ENCODE peak calls at places on chromosomes 2 and 18, in nine cellular contexts. A is brain microvascular endothelial cell, M is pancreas, T is IMR-90, H is tibial nerve, P is adrenal gland, D is lower leg skin, Q is psoas muscle, L is fibroblast of pulmonary artery. V is an unnamed sample.

GRCh38 chr18:75218524-75218923 is 7.9 kb downstream of the TSHZ1 start:
- DNase-seq in A (no peak), M (no peak), D (no peak), L (no peak), H (no peak), P (no peak), Q (no peak), T (no peak), V (no peak)

GRCh38 chr2:182980115-182980514 is 58.1 kb downstream of the NCKAP1 start:
- DNase-seq in T (peak), P (no peak), L (peak), A (no peak), M (no peak), H (no peak), D (no peak), Q (no peak), V (peak)

GRCh38 chr18:63604791-63605567 is 17.8 kb downstream of the SERPINB13 start:
- DNase-seq in D (no peak), L (no peak), H (no peak), Q (no peak), A (no peak), M (no peak), T (peak), P (no peak), V (no peak)

GRCh38 chr2:196967126-196967525 is 40.6 kb upstream of the PGAP1 start:
- DNase-seq in H (no peak), T (peak), P (no peak), Q (no peak), L (peak), A (peak), D (no peak), M (no peak), V (peak)

GRCh38 chr2:209988010-209988409 is 14.4 kb upstream of the RPE start:
- DNase-seq in H (no peak), A (no peak), P (no peak), M (no peak), T (no peak), D (no peak), L (no peak), Q (no peak), V (no peak)

GRCh38 chr18:24427484-24427883 is 1.0 kb downstream of the IMPACT start:
- DNase-seq in M (no peak), T (peak), P (no peak), Q (no peak), H (no peak), D (no peak), L (peak), A (peak), V (peak)

GRCh38 chr2:64414736-64415435 is 39.1 kb upstream of the LGALSL start:
- DNase-seq in L (no peak), P (no peak), A (no peak), D (no peak), M (no peak), H (no peak), T (no peak), Q (no peak), V (no peak)

GRCh38 chr2:189402932-189403331 is 38.3 kb upstream of the WDR75 start:
- DNase-seq in M (no peak), A (peak), H (no peak), D (no peak), P (no peak), T (peak), Q (no peak), L (no peak), V (no peak)

GRCh38 chr18:68414407-68414806 is 300.5 kb downstream of the TMX3 start:
- DNase-seq in D (no peak), H (no peak), Q (no peak), P (no peak), M (no peak), A (no peak), L (no peak), T (no peak), V (no peak)

GRCh38 chr18:61738488-61738887 is 154.3 kb downstream of the RNF152 start:
- DNase-seq in L (peak), A (peak), Q (no peak), H (peak), D (peak), T (peak), M (no peak), P (no peak), V (peak)

GRCh38 chr2:188114014-188114413 is 177.7 kb upstream of the GULP1 start:
- DNase-seq in T (peak), M (no peak), L (peak), H (no peak), D (no peak), A (peak), P (no peak), Q (no peak), V (peak)

GRCh38 chr2:190701586-190701985 is 52.7 kb downstream of the NAB1 start:
- DNase-seq in Q (no peak), T (no peak), P (no peak), H (no peak), A (no peak), L (no peak), M (no peak), D (no peak), V (no peak)

GRCh38 chr2:220365023-220365422 is 737.6 kb downstream of the SLC4A3 start:
- DNase-seq in T (peak), L (peak), P (no peak), Q (no peak), M (no peak), A (peak), D (no peak), H (no peak), V (peak)

GRCh38 chr2:238950551-238950950 is 102.7 kb downstream of the TWIST2 start:
- DNase-seq in M (no peak), T (no peak), L (no peak), P (peak), Q (no peak), D (no peak), A (no peak), H (peak), V (no peak)

GRCh38 chr2:108637304-108637669 is 82.0 kb upstream of the RANBP2 start:
- DNase-seq in Q (peak), A (peak), T (peak), H (peak), M (no peak), D (peak), P (peak), L (peak), V (peak)

GRCh38 chr2:112916145-112916571 is 5.2 kb downstream of the IL37 start:
- DNase-seq in M (no peak), Q (no peak), D (no peak), P (no peak), H (no peak), L (no peak), A (no peak), T (no peak), V (no peak)

GRCh38 chr2:147679664-147680502 is 164.9 kb upstream of the ACVR2A start:
- DNase-seq in M (no peak), T (peak), Q (no peak), H (no peak), L (no peak), P (no peak), A (no peak), D (no peak), V (no peak)

GRCh38 chr2:149364839-149365238 is 34.5 kb downstream of the LYPD6 start:
- DNase-seq in M (no peak), H (no peak), L (no peak), A (no peak), P (no peak), T (no peak), D (no peak), Q (no peak), V (no peak)

GRCh38 chr2:213932-214693 is 49.7 kb downstream of the SH3YL1 start:
- DNase-seq in H (no peak), Q (no peak), L (no peak), T (no peak), A (no peak), D (no peak), P (no peak), M (peak), V (no peak)

GRCh38 chr2:2331905-2332280 is 818 bp upstream of the MYT1L start:
- DNase-seq in L (no peak), T (no peak), D (no peak), A (no peak), P (no peak), H (no peak), Q (no peak), M (no peak), V (no peak)

GRCh38 chr2:96353032-96353561 is 17.5 kb downstream of the NCAPH start:
- DNase-seq in P (no peak), D (peak), A (peak), H (no peak), Q (peak), T (no peak), L (no peak), M (no peak), V (no peak)

GRCh38 chr2:38384344-38384743 is 7.3 kb upstream of the ATL2 start:
- DNase-seq in M (no peak), A (no peak), Q (no peak), P (no peak), T (no peak), H (no peak), L (no peak), D (no peak), V (peak)

GRCh38 chr2:156005999-156006712 is 326.4 kb downstream of the NR4A2 start:
- DNase-seq in L (no peak), P (no peak), H (no peak), M (peak), D (no peak), A (peak), Q (peak), T (no peak), V (no peak)

GRCh38 chr2:147549054-147549453 is 295.8 kb upstream of the ACVR2A start:
- DNase-seq in H (no peak), Q (no peak), T (no peak), L (no peak), P (no peak), M (no peak), A (no peak), D (no peak), V (no peak)

GRCh38 chr2:216911886-216912285 is 52.0 kb upstream of the TNP1 start:
- DNase-seq in A (no peak), T (peak), L (no peak), P (no peak), H (no peak), Q (no peak), M (no peak), D (no peak), V (no peak)

GRCh38 chr2:6384341-6384740 is 481.4 kb downstream of the CMPK2 start:
- DNase-seq in T (no peak), A (no peak), P (no peak), H (no peak), Q (no peak), L (no peak), M (no peak), D (no peak), V (no peak)

GRCh38 chr2:123811846-123812245 is 213.2 kb upstream of the CNTNAP5 start:
- DNase-seq in P (no peak), H (no peak), M (no peak), D (no peak), L (no peak), A (no peak), T (no peak), Q (no peak), V (no peak)

GRCh38 chr2:123808243-123808642 is 216.8 kb upstream of the CNTNAP5 start:
- DNase-seq in T (no peak), L (no peak), D (no peak), P (no peak), M (no peak), A (no peak), H (no peak), Q (no peak), V (no peak)
- TF ChIP-seq CTCF in T (no peak), L (no peak), D (no peak), P (no peak), M (no peak), A (no peak), H (no peak), Q (no peak), V (no peak)

GRCh38 chr2:218985021-218985324 is at the start of gene FEV:
- DNase-seq in H (no peak), M (peak), P (no peak), D (no peak), A (no peak), L (no peak), Q (no peak), T (no peak), V (no peak)
- H3K4me3 ChIP-seq in H (no peak), M (no peak), P (no peak), D (no peak), A (no peak), L (no peak), Q (peak), T (no peak), V (no peak)

GRCh38 chr2:95329891-95330822 is 33.0 kb downstream of the KCNIP3 start:
- DNase-seq in Q (no peak), L (no peak), T (no peak), A (no peak), M (peak), H (no peak), D (no peak), P (no peak), V (no peak)
- TF ChIP-seq CTCF in Q (no peak), L (no peak), T (no peak), A (peak), M (no peak), H (no peak), D (no peak), P (no peak), V (no peak)

GRCh38 chr2:235665656-235666239 is 171.9 kb downstream of the AGAP1 start:
- DNase-seq in A (no peak), T (peak), L (no peak), D (no peak), Q (no peak), P (peak), H (no peak), M (no peak), V (no peak)
- H3K4me3 ChIP-seq in A (no peak), T (no peak), L (peak), D (no peak), Q (peak), P (no peak), H (no peak), M (no peak), V (peak)

GRCh38 chr2:240778426-240778825 is 41.6 kb downstream of the KIF1A start:
- DNase-seq in H (no peak), L (no peak), P (no peak), M (peak), D (no peak), T (no peak), A (no peak), Q (no peak), V (no peak)
- TF ChIP-seq CTCF in H (no peak), L (no peak), P (no peak), M (no peak), D (no peak), T (no peak), A (no peak), Q (no peak), V (no peak)

GRCh38 chr2:159015823-159016222 is 47.4 kb downstream of the TANC1 start:
- DNase-seq in H (no peak), M (no peak), Q (no peak), P (no peak), T (no peak), A (no peak), D (no peak), L (no peak), V (no peak)
- H3K4me3 ChIP-seq in H (no peak), M (no peak), Q (no peak), P (no peak), T (no peak), A (no peak), D (no peak), L (no peak), V (no peak)

V was measured in cardiac fibroblast.